ENCODE peak calls at places on chromosomes 3 and 15, in six cellular contexts. M, T, G, A, K and X are unnamed samples.

GRCh38 chr3:184380210-184380626 is 364 bp downstream of the CHRD start:
- DNase-seq in M (no peak), A (no peak), G (peak), T (peak), K (peak), X (no peak)

GRCh38 chr15:33190539-33190938 is 4.0 kb downstream of the FMN1 start:
- DNase-seq in A (no peak), K (no peak), T (no peak), M (no peak), G (no peak), X (no peak)

GRCh38 chr15:67173015-67173414 is 81.4 kb downstream of the AAGAB start:
- DNase-seq in K (no peak), A (no peak), G (no peak), M (no peak), T (no peak), X (no peak)

GRCh38 chr3:125594581-125595011 is 701 bp downstream of the OSBPL11 start:
- DNase-seq in K (peak), A (no peak), G (peak), M (no peak), T (no peak), X (no peak)

GRCh38 chr3:127472506-127472905 is 118.0 kb downstream of the TPRA1 start:
- DNase-seq in G (no peak), A (no peak), K (no peak), M (no peak), T (no peak), X (no peak)

GRCh38 chr3:113533534-113533892 is 1.2 kb downstream of the SIDT1 start:
- DNase-seq in K (no peak), T (no peak), A (peak), M (no peak), G (no peak), X (no peak)

GRCh38 chr3:25002052-25002451 is 426.0 kb upstream of the RARB start:
- DNase-seq in K (no peak), A (no peak), M (no peak), T (no peak), G (no peak), X (no peak)

GRCh38 chr3:160928183-160928718 is 172.2 kb downstream of the PPM1L start:
- DNase-seq in M (no peak), A (no peak), G (no peak), T (no peak), K (no peak), X (no peak)

GRCh38 chr15:77409259-77410156 is 10.4 kb downstream of the PEAK1 start:
- DNase-seq in T (no peak), A (no peak), G (no peak), K (no peak), M (no peak), X (no peak)

GRCh38 chr3:63960048-63960711 is 48.0 kb upstream of the SCAANT1 start:
- DNase-seq in K (no peak), A (no peak), G (no peak), T (no peak), M (no peak), X (peak)

GRCh38 chr15:40087991-40088928 is 20.4 kb downstream of the BMF start:
- DNase-seq in G (no peak), A (no peak), K (peak), M (no peak), T (no peak), X (no peak)

GRCh38 chr3:65118279-65118678 is 430.5 kb upstream of the ADAMTS9 start:
- DNase-seq in G (no peak), M (no peak), K (no peak), T (no peak), A (no peak), X (no peak)

GRCh38 chr3:23952646-23953045 is 7.6 kb downstream of the NR1D2 start:
- DNase-seq in A (no peak), T (no peak), K (no peak), G (no peak), M (no peak), X (no peak)

GRCh38 chr3:195102609-195103467 is 168.1 kb downstream of the XXYLT1 start:
- DNase-seq in G (no peak), M (no peak), A (no peak), T (peak), K (no peak), X (peak)

GRCh38 chr3:133574260-133574881 is 885 bp downstream of the CDV3 start:
- DNase-seq in K (peak), T (no peak), M (peak), A (peak), G (peak), X (peak)

GRCh38 chr3:75863878-75864277 is 78.5 kb upstream of the ZNF717 start:
- DNase-seq in T (no peak), G (no peak), A (no peak), K (no peak), M (no peak), X (no peak)

GRCh38 chr3:6108957-6109356 is 752.0 kb upstream of the GRM7 start:
- DNase-seq in K (no peak), A (no peak), G (no peak), T (no peak), M (no peak), X (no peak)

GRCh38 chr3:69671082-69671952 is 67.9 kb upstream of the MITF start:
- DNase-seq in T (peak), M (no peak), A (no peak), G (peak), K (no peak), X (peak)

GRCh38 chr3:171290680-171291079 is 169.5 kb downstream of the TNIK start:
- DNase-seq in T (no peak), M (no peak), G (no peak), K (no peak), A (no peak), X (no peak)

GRCh38 chr3:179189764-179190163 is 41.6 kb downstream of the PIK3CA start:
- DNase-seq in G (no peak), M (no peak), A (no peak), T (no peak), K (no peak), X (peak)

GRCh38 chr3:64563776-64564175 is 124.0 kb downstream of the ADAMTS9 start:
- DNase-seq in K (no peak), M (no peak), G (no peak), T (no peak), A (no peak), X (no peak)

GRCh38 chr3:38137615-38138346 is 680 bp upstream of the MYD88 start:
- DNase-seq in A (no peak), G (peak), M (no peak), T (no peak), K (no peak), X (no peak)

GRCh38 chr3:190217081-190217480 is 96.4 kb upstream of the P3H2 start:
- DNase-seq in K (no peak), A (no peak), M (no peak), T (no peak), G (no peak), X (no peak)

GRCh38 chr3:189937302-189938255 is 183.1 kb downstream of the P3H2 start:
- DNase-seq in G (no peak), M (no peak), A (no peak), K (no peak), T (no peak), X (peak)

GRCh38 chr3:20123121-20123652 is 62.8 kb downstream of the SGO1 start:
- DNase-seq in K (no peak), A (no peak), G (no peak), T (no peak), M (no peak), X (no peak)

GRCh38 chr3:195258449-195259145 is 12.4 kb downstream of the XXYLT1 start:
- DNase-seq in G (no peak), A (no peak), M (no peak), T (no peak), K (no peak), X (no peak)

GRCh38 chr3:126621171-126621570 is 33.8 kb downstream of the TXNRD3 start:
- DNase-seq in T (no peak), M (no peak), K (peak), A (no peak), G (no peak), X (no peak)

GRCh38 chr15:39444729-39445470 is 136.0 kb upstream of the THBS1 start:
- DNase-seq in A (no peak), T (no peak), G (no peak), K (peak), M (no peak), X (no peak)

GRCh38 chr3:184525337-184526157 is 36.0 kb upstream of the EPHB3 start:
- DNase-seq in K (no peak), M (no peak), A (no peak), G (no peak), T (no peak), X (no peak)

GRCh38 chr3:141840737-141841544 is 35.5 kb upstream of the ATP1B3 start:
- DNase-seq in G (no peak), K (no peak), T (no peak), M (no peak), A (no peak), X (peak)

GRCh38 chr3:112814256-112814655 is 32.4 kb downstream of the CD200R1L start:
- DNase-seq in M (no peak), A (no peak), K (no peak), T (no peak), G (no peak), X (peak)

GRCh38 chr3:45881031-45882022 is 5.0 kb upstream of the CCR9 start:
- DNase-seq in G (no peak), M (peak), T (no peak), K (no peak), A (no peak), X (peak)

GRCh38 chr3:52088445-52089367 is 32.3 kb upstream of the DUSP7 start:
- DNase-seq in G (peak), M (no peak), A (no peak), T (no peak), K (no peak), X (peak)

GRCh38 chr3:190038050-190038631 is 82.6 kb downstream of the P3H2 start:
- DNase-seq in G (no peak), M (no peak), A (no peak), K (peak), T (no peak), X (peak)

GRCh38 chr3:114899186-114899931 is 247.7 kb downstream of the ZBTB20 start:
- DNase-seq in G (no peak), T (no peak), K (no peak), A (no peak), M (no peak), X (no peak)

GRCh38 chr3:14403636-14404395 is 1.4 kb downstream of the SLC6A6 start:
- DNase-seq in M (no peak), K (peak), A (no peak), G (no peak), T (no peak), X (no peak)

GRCh38 chr3:22729981-22730380 is 473.1 kb upstream of the UBE2E2 start:
- DNase-seq in M (no peak), A (no peak), T (no peak), G (no peak), K (no peak), X (peak)

GRCh38 chr15:55241193-55241592 is 44.5 kb upstream of the RSL24D1 start:
- DNase-seq in M (no peak), T (no peak), G (no peak), K (no peak), A (no peak), X (no peak)